ENCODE peak calls at places on chromosomes 4 and X, in seven cellular contexts. One of them, this sample, is unnamed.

GRCh38 chr4:1576961-1577814 is 106.9 kb downstream of the FAM53A start:
- DNase-seq in HepG2: no peak
- DNase-seq in K562: no peak
- DNase-seq in HCT116: no peak
- DNase-seq in SK-N-SH: no peak
- DNase-seq in H1: no peak
- DNase-seq in GM12878: no peak
- DNase-seq in this sample: no peak

GRCh38 chr4:41389356-41389755 is 132.6 kb downstream of the UCHL1 start:
- DNase-seq in HepG2: no peak
- DNase-seq in GM12878: no peak
- DNase-seq in SK-N-SH: no peak
- DNase-seq in H1: no peak
- DNase-seq in K562: no peak
- DNase-seq in HCT116: no peak
- DNase-seq in this sample: no peak

GRCh38 chr4:82715731-82716617 is 82.6 kb downstream of the SCD5 start:
- DNase-seq in SK-N-SH: no peak
- DNase-seq in K562: no peak
- DNase-seq in HepG2: peak
- DNase-seq in HCT116: no peak
- DNase-seq in H1: no peak
- DNase-seq in GM12878: no peak
- DNase-seq in this sample: no peak

GRCh38 chrX:81259714-81260395 is 58.0 kb downstream of the SH3BGRL start:
- DNase-seq in K562: no peak
- DNase-seq in HepG2: no peak
- DNase-seq in GM12878: no peak
- DNase-seq in H1: no peak
- DNase-seq in SK-N-SH: no peak
- DNase-seq in HCT116: no peak
- DNase-seq in this sample: no peak

GRCh38 chrX:2784026-2784425 is 32.2 kb downstream of the XG start:
- DNase-seq in HepG2: no peak
- DNase-seq in GM12878: no peak
- DNase-seq in H1: no peak
- DNase-seq in SK-N-SH: no peak
- DNase-seq in K562: no peak
- DNase-seq in HCT116: no peak
- DNase-seq in this sample: no peak

GRCh38 chr4:82629238-82630000 is 67.6 kb upstream of the TMEM150C start:
- DNase-seq in HCT116: no peak
- DNase-seq in K562: no peak
- DNase-seq in SK-N-SH: no peak
- DNase-seq in HepG2: no peak
- DNase-seq in H1: no peak
- DNase-seq in GM12878: no peak
- DNase-seq in this sample: no peak

GRCh38 chr4:83083925-83084475 is 30.5 kb downstream of the PLAC8 start:
- DNase-seq in SK-N-SH: no peak
- DNase-seq in GM12878: no peak
- DNase-seq in K562: peak
- DNase-seq in H1: no peak
- DNase-seq in HCT116: no peak
- DNase-seq in HepG2: no peak
- DNase-seq in this sample: no peak

GRCh38 chr4:170089274-170089742 is 448 bp downstream of the AADAT start:
- DNase-seq in SK-N-SH: peak
- DNase-seq in GM12878: no peak
- DNase-seq in H1: no peak
- DNase-seq in HepG2: peak
- DNase-seq in K562: no peak
- DNase-seq in HCT116: no peak
- DNase-seq in this sample: no peak

GRCh38 chr4:89482248-89482647 is 174.6 kb upstream of the GPRIN3 start:
- DNase-seq in H1: no peak
- DNase-seq in HCT116: peak
- DNase-seq in HepG2: peak
- DNase-seq in GM12878: no peak
- DNase-seq in K562: peak
- DNase-seq in SK-N-SH: peak
- DNase-seq in this sample: no peak

DNA sequence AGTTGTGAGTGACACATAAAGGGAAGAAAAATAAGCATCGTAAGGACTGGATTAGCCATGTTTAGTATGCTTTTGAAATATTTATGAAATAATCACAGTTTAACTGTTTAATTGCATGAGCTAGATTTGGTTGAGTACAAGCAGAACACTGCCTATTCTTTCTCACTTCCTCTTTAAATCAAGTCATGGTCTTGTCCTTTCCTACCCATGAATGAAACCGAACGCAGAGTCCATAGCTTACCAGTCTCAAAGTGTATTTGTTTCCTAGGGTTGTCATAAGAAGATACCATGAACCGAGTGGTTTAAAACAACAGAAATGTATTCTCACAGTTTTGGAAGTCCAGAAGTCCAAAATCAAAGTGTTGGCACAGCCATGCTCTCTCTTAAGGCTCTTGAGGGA is 684.0 kb upstream of the MAGEB2 start:
- DNase-seq in K562: no peak
- DNase-seq in SK-N-SH: no peak
- DNase-seq in H1: no peak
- DNase-seq in HepG2: no peak
- DNase-seq in HCT116: no peak
- DNase-seq in GM12878: peak
- DNase-seq in this sample: no peak
- TF ChIP-seq POLR2AphosphoS5 in K562: no peak
- TF ChIP-seq POLR2AphosphoS5 in SK-N-SH: no peak
- TF ChIP-seq POLR2AphosphoS5 in H1: no peak
- TF ChIP-seq POLR2AphosphoS5 in HepG2: no peak
- TF ChIP-seq POLR2AphosphoS5 in HCT116: no peak
- TF ChIP-seq POLR2AphosphoS5 in GM12878: no peak
- TF ChIP-seq POLR2AphosphoS5 in this sample: no peak

GRCh38 chr4:184337907-184338306 is 120.2 kb upstream of the ENPP6 start:
- DNase-seq in H1: no peak
- DNase-seq in SK-N-SH: no peak
- DNase-seq in K562: no peak
- DNase-seq in HepG2: no peak
- DNase-seq in GM12878: no peak
- DNase-seq in HCT116: no peak
- DNase-seq in this sample: no peak
- TF ChIP-seq SIN3A in H1: no peak
- TF ChIP-seq SIN3A in SK-N-SH: no peak
- TF ChIP-seq SIN3A in K562: no peak
- TF ChIP-seq SIN3A in HepG2: no peak
- TF ChIP-seq SIN3A in GM12878: no peak
- TF ChIP-seq SIN3A in HCT116: no peak
- TF ChIP-seq SIN3A in this sample: no peak

DNA sequence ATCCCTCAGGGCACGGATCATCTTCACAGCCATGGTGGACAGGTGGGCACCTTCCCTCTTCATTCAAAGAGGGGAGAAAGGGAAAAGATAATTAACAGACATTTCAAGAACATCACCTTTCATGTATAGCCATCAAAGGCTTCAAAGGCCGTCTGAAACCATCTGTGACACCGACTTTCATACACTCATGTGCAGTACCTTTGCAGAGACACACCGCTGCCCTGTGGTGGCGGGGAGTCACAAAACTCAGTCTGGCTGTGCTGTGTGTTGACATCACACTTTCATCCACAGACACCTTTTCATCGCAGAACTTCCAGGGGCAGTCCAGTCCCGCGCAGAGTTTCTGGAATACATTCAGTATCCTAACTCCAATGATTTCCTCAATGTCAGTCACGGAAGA is 47.6 kb upstream of the MTNR1A start:
- DNase-seq in GM12878: no peak
- DNase-seq in HepG2: no peak
- DNase-seq in K562: no peak
- DNase-seq in HCT116: no peak
- DNase-seq in SK-N-SH: no peak
- DNase-seq in H1: no peak
- DNase-seq in this sample: no peak
- H3K4me3 ChIP-seq in GM12878: no peak
- H3K4me3 ChIP-seq in HepG2: no peak
- H3K4me3 ChIP-seq in K562: no peak
- H3K4me3 ChIP-seq in HCT116: no peak
- H3K4me3 ChIP-seq in SK-N-SH: no peak
- H3K4me3 ChIP-seq in H1: no peak
- H3K4me3 ChIP-seq in this sample: no peak

GRCh38 chr4:180164799-180165198 is 2078.4 kb upstream of the TENM3 start:
- DNase-seq in K562: no peak
- DNase-seq in HepG2: peak
- DNase-seq in H1: no peak
- DNase-seq in SK-N-SH: no peak
- DNase-seq in GM12878: no peak
- DNase-seq in HCT116: no peak
- DNase-seq in this sample: no peak
- TF ChIP-seq POLR2AphosphoS5 in K562: no peak
- TF ChIP-seq POLR2AphosphoS5 in HepG2: no peak
- TF ChIP-seq POLR2AphosphoS5 in H1: no peak
- TF ChIP-seq POLR2AphosphoS5 in SK-N-SH: no peak
- TF ChIP-seq POLR2AphosphoS5 in GM12878: no peak
- TF ChIP-seq POLR2AphosphoS5 in HCT116: no peak
- TF ChIP-seq POLR2AphosphoS5 in this sample: no peak

GRCh38 chr4:165326831-165327210 is 648 bp upstream of the MSMO1 start:
- DNase-seq in H1: no peak
- DNase-seq in HepG2: peak
- DNase-seq in K562: peak
- DNase-seq in GM12878: no peak
- DNase-seq in HCT116: no peak
- DNase-seq in SK-N-SH: peak
- DNase-seq in this sample: no peak
- TF ChIP-seq SIN3A in H1: no peak
- TF ChIP-seq SIN3A in HepG2: no peak
- TF ChIP-seq SIN3A in K562: no peak
- TF ChIP-seq SIN3A in GM12878: no peak
- TF ChIP-seq SIN3A in HCT116: no peak
- TF ChIP-seq SIN3A in SK-N-SH: no peak
- TF ChIP-seq SIN3A in this sample: no peak

GRCh38 chrX:41067721-41068120 is 17.5 kb upstream of the USP9X start:
- DNase-seq in K562: peak
- DNase-seq in H1: no peak
- DNase-seq in HCT116: no peak
- DNase-seq in SK-N-SH: no peak
- DNase-seq in GM12878: no peak
- DNase-seq in HepG2: no peak
- DNase-seq in this sample: no peak

GRCh38 chrX:41064028-41064427 is 21.2 kb upstream of the USP9X start:
- DNase-seq in K562: no peak
- DNase-seq in SK-N-SH: no peak
- DNase-seq in H1: no peak
- DNase-seq in HepG2: no peak
- DNase-seq in GM12878: no peak
- DNase-seq in HCT116: no peak
- DNase-seq in this sample: no peak

GRCh38 chrX:41066391-41066790 is 18.9 kb upstream of the USP9X start:
- DNase-seq in SK-N-SH: no peak
- DNase-seq in GM12878: no peak
- DNase-seq in HCT116: no peak
- DNase-seq in HepG2: no peak
- DNase-seq in K562: no peak
- DNase-seq in H1: no peak
- DNase-seq in this sample: no peak

GRCh38 chrX:41066969-41067368 is 18.3 kb upstream of the USP9X start:
- DNase-seq in GM12878: no peak
- DNase-seq in HepG2: no peak
- DNase-seq in K562: no peak
- DNase-seq in SK-N-SH: no peak
- DNase-seq in HCT116: no peak
- DNase-seq in H1: no peak
- DNase-seq in this sample: no peak
- H3K4me3 ChIP-seq in GM12878: no peak
- H3K4me3 ChIP-seq in HepG2: no peak
- H3K4me3 ChIP-seq in K562: no peak
- H3K4me3 ChIP-seq in SK-N-SH: no peak
- H3K4me3 ChIP-seq in HCT116: no peak
- H3K4me3 ChIP-seq in H1: no peak
- H3K4me3 ChIP-seq in this sample: no peak

DNA sequence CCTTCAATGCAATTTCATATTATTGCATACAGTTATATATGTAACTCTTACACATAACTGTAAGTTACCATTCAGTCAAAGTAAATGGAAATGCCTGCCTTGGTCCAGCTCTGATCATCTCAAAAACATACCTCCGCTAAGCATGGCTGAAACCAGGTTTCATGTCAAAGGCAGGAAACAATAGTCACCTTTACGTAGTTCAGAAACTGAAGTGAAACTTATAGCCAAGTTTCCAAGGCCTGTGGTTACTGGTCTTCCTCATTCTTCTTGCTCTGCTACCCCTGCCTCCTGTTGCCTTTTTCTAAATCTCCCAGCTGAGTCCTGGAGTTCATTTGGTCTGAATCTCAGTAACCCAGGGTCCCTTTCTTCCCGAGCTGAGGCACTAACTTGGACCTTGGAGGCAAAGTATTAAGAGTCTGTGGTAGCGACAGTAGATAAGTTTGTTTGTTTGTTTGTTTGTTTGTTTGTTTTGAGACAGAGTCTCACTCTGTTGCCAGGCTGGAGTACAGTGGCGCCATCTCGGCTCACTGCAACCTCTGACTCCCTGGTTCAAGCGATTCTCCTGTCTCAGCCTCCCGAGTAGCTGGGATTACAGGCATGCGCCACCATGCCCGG is 30.8 kb downstream of the DAPP1 start:
- DNase-seq in HCT116: no peak
- DNase-seq in SK-N-SH: no peak
- DNase-seq in K562: no peak
- DNase-seq in HepG2: no peak
- DNase-seq in H1: no peak
- DNase-seq in GM12878: peak
- DNase-seq in this sample: no peak
- TF ChIP-seq POLR2AphosphoS5 in HCT116: no peak
- TF ChIP-seq POLR2AphosphoS5 in SK-N-SH: no peak
- TF ChIP-seq POLR2AphosphoS5 in K562: no peak
- TF ChIP-seq POLR2AphosphoS5 in HepG2: no peak
- TF ChIP-seq POLR2AphosphoS5 in H1: no peak
- TF ChIP-seq POLR2AphosphoS5 in GM12878: peak
- TF ChIP-seq POLR2AphosphoS5 in this sample: no peak

GRCh38 chrX:152259150-152259549 is 120.8 kb upstream of the MAGEA10 start:
- DNase-seq in K562: no peak
- DNase-seq in HCT116: no peak
- DNase-seq in H1: no peak
- DNase-seq in GM12878: no peak
- DNase-seq in HepG2: no peak
- DNase-seq in SK-N-SH: no peak
- DNase-seq in this sample: no peak
- TF ChIP-seq SIN3A in K562: no peak
- TF ChIP-seq SIN3A in HCT116: no peak
- TF ChIP-seq SIN3A in H1: no peak
- TF ChIP-seq SIN3A in GM12878: no peak
- TF ChIP-seq SIN3A in HepG2: no peak
- TF ChIP-seq SIN3A in SK-N-SH: no peak
- TF ChIP-seq SIN3A in this sample: no peak

This sample was measured in Panc1.